ENCODE peak calls at places on chromosomes 5 and 9, in six cellular contexts. H, N, X, Y, J and L are unnamed samples.

GRCh38 chr5:177130211-177131018 is 3.2 kb upstream of the NSD1 start:
- DNase-seq in H (peak), N (no peak), X (no peak), Y (peak), J (no peak), L (no peak)

GRCh38 chr5:74173260-74173659 is 467.3 kb downstream of the ENC1 start:
- DNase-seq in H (no peak), N (no peak), X (no peak), Y (no peak), J (no peak), L (no peak)

GRCh38 chr5:133203317-133204305 is 151.8 kb downstream of the HSPA4 start:
- DNase-seq in H (no peak), N (no peak), X (no peak), Y (no peak), J (peak), L (no peak)

GRCh38 chr9:116549061-116549664 is 137.9 kb upstream of the TRIM32 start:
- DNase-seq in H (peak), N (peak), X (peak), Y (peak), J (no peak), L (peak)

GRCh38 chr9:5569357-5569756 is 59.0 kb downstream of the PDCD1LG2 start:
- DNase-seq in H (no peak), N (no peak), X (no peak), Y (no peak), J (no peak), L (no peak)

GRCh38 chr9:99851028-99851822 is 29.5 kb downstream of the NR4A3 start:
- DNase-seq in H (no peak), N (no peak), X (no peak), Y (no peak), J (peak), L (no peak)

GRCh38 chr5:139523635-139524445 is 37.3 kb upstream of the UBE2D2 start:
- DNase-seq in H (no peak), N (no peak), X (peak), Y (no peak), J (peak), L (peak)

GRCh38 chr9:82456621-82457020 is 468.0 kb downstream of the SPATA31D1 start:
- DNase-seq in H (peak), N (peak), X (no peak), Y (peak), J (peak), L (peak)

GRCh38 chr9:17005085-17005484 is 129.8 kb upstream of the CNTLN start:
- DNase-seq in H (peak), N (no peak), X (peak), Y (peak), J (no peak), L (peak)

GRCh38 chr5:35183243-35183955 is 46.9 kb downstream of the PRLR start:
- DNase-seq in H (peak), N (no peak), X (peak), Y (peak), J (peak), L (peak)

GRCh38 chr5:135329913-135330797 is 68.9 kb downstream of the MACROH2A1 start:
- DNase-seq in H (no peak), N (no peak), X (no peak), Y (no peak), J (no peak), L (no peak)

GRCh38 chr9:1238407-1238806 is 188.2 kb downstream of the DMRT2 start:
- DNase-seq in H (no peak), N (no peak), X (no peak), Y (no peak), J (no peak), L (no peak)

GRCh38 chr9:105449081-105449480 is 1.2 kb downstream of the FSD1L start:
- DNase-seq in H (peak), N (no peak), X (no peak), Y (no peak), J (no peak), L (no peak)

GRCh38 chr5:143146161-143146560 is 257.3 kb downstream of the NR3C1 start:
- DNase-seq in H (no peak), N (no peak), X (no peak), Y (no peak), J (no peak), L (no peak)

GRCh38 chr5:161846731-161847130 is 1.2 kb upstream of the GABRA1 start:
- DNase-seq in H (no peak), N (no peak), X (peak), Y (no peak), J (peak), L (no peak)

GRCh38 chr9:1044643-1045042 is 5.5 kb upstream of the DMRT2 start:
- DNase-seq in H (no peak), N (no peak), X (peak), Y (no peak), J (no peak), L (no peak)

GRCh38 chr5:96861044-96861443 is 15.3 kb upstream of the ERAP2 start:
- DNase-seq in H (no peak), N (no peak), X (no peak), Y (no peak), J (peak), L (no peak)

GRCh38 chr5:78771260-78772240 is 123.0 kb upstream of the LHFPL2 start:
- DNase-seq in H (peak), N (no peak), X (peak), Y (no peak), J (no peak), L (no peak)

GRCh38 chr9:36164989-36165388 is 4.2 kb upstream of the CCIN start:
- DNase-seq in H (no peak), N (no peak), X (no peak), Y (no peak), J (no peak), L (no peak)

GRCh38 chr5:119393746-119394145 is 37.9 kb downstream of the TNFAIP8 start:
- DNase-seq in H (peak), N (no peak), X (peak), Y (no peak), J (no peak), L (no peak)

GRCh38 chr5:174134545-174134944 is 89.0 kb downstream of the NSG2 start:
- DNase-seq in H (no peak), N (no peak), X (no peak), Y (no peak), J (no peak), L (no peak)

GRCh38 chr9:121194730-121195129 is 6.9 kb downstream of the RAB14 start:
- DNase-seq in H (no peak), N (no peak), X (no peak), Y (no peak), J (no peak), L (no peak)
- H3K4me3 ChIP-seq in H (no peak), N (no peak), X (no peak), Y (no peak), J (no peak), L (no peak)

GRCh38 chr5:1312206-1312605 is 17.3 kb upstream of the TERT start:
- DNase-seq in H (no peak), N (no peak), X (no peak), Y (no peak), J (no peak), L (no peak)

GRCh38 chr5:1312993-1313833 is 18.3 kb upstream of the TERT start:
- DNase-seq in H (no peak), N (no peak), X (no peak), Y (no peak), J (peak), L (no peak)

GRCh38 chr5:1314564-1314982 is 19.7 kb upstream of the TERT start:
- DNase-seq in H (no peak), N (no peak), X (no peak), Y (no peak), J (no peak), L (no peak)

GRCh38 chr5:1310118-1310517 is 15.2 kb upstream of the TERT start:
- DNase-seq in H (no peak), N (no peak), X (no peak), Y (no peak), J (no peak), L (no peak)

DNA sequence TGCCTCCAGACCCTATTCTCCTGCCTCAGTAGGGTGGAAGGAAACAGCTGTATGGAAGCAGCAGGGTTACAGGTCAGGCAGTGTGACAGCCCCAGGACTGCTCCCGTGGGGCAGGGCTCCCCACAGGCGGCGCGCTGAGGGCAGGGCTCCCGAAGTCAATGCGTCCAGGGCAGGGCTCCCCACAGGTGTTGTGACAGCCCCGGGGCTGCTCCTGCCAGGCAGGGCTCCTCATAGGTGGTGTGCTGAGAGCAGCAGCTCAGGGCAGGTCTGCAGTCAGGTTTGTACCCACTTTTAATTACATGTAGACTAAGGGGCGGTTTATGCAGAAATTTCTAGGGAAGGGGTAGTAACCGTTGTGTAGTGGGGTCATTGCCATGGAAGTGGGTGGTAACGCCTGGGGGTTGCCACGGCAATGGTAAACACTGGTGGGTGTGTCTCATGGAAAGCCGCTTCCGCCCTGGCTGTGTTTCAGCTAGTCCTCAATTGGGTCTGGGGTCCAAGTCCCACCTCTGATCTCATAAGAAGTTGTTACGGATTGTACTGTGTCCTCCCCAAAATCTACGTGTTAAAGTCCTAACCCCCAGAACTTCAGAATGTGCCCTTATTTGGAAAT is 16.7 kb upstream of the TERT start:
- DNase-seq in H (no peak), N (no peak), X (no peak), Y (no peak), J (no peak), L (no peak)
- H3K4me3 ChIP-seq in H (no peak), N (no peak), X (no peak), Y (no peak), J (no peak), L (no peak)

DNA sequence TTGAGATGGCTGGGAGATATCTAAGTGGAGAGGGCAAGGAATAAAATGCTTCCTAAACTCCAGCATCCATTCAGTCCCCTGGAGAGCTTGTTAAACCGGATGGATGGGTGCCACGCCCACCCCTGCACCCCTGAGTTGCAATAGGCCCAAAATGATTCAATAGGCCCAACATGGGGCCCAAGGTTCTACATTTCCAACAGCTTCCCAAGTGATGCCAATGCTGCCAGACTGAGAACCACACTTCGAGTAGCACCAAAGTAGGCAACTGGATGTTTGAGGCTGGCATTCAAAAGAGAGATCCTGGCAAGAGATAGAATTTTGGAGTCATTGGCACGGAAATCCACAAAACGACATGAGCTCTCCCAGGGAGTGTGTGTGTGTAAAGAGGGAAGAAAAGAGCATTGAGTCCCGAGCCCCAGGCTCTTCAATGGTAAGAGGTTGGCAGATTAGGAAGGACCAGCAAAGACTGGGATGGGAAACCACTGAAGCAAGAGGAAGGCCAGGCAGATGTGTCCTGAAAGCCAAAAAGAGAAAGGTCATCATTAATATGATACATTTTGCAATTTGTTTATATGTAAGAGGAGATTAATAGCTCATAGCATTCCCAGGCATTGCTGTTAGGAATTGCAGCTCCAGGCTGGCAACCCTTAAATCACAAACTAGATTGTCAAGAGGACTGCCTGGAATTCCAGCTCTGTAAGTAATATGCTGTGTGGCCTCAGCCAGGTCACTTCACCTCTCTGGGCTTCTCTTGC is 130.6 kb downstream of the KCNIP1 start:
- DNase-seq in H (no peak), N (no peak), X (no peak), Y (no peak), J (no peak), L (no peak)
- H3K4me3 ChIP-seq in H (no peak), N (no peak), X (no peak), Y (no peak), J (no peak), L (no peak)

DNA sequence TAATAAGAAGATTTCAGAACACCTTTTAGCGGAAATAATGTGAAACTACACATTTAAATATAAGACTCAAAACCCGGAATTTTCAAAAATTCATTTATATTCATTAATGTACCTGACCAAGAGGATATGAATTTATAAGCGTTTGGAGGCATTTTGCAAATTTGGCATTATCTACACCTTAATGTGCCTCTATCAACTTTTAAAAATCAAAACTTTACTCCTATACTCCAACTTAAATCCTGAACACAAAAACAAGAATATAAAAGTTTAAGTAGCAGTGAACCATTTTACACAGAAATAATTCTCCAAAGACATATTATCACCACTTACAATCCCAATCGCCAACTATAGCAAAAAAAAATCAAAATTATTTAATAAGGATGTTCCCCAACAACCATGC is 3.9 kb downstream of the ZNF608 start:
- DNase-seq in H (no peak), N (no peak), X (no peak), Y (no peak), J (no peak), L (no peak)
- H3K4me3 ChIP-seq in H (peak), N (no peak), X (peak), Y (peak), J (peak), L (peak)